ENCODE peak calls at places on chromosomes 5 and 9, in six cellular contexts. G is K562, P is body of pancreas, B is mammary epithelial cell, J is left ventricle myocardium inferior, Z is GM23248. L is an unnamed sample.
A peak's percentile ranks its signal among the peaks of the same experiment; 100 is the strongest.

GRCh38 chr9:37187713-37188439 is 67.5 kb downstream of the ZCCHC7 start:
- DNase-seq in G (no peak), P (no peak), B (no peak), J (no peak), Z (peak; percentile 48), L (no peak)

GRCh38 chr9:10059044-10059443 is 553.8 kb downstream of the PTPRD start:
- DNase-seq in G (no peak), P (peak; percentile 19), B (peak; percentile 88), J (no peak), Z (peak; percentile 32), L (no peak)

GRCh38 chr5:120382813-120383212 is 81.3 kb upstream of the PRR16 start:
- DNase-seq in G (no peak), P (no peak), B (no peak), J (no peak), Z (peak; percentile 4), L (no peak)

GRCh38 chr5:79971156-79971555 is 19.9 kb downstream of the MTX3 start:
- DNase-seq in G (no peak), P (no peak), B (peak; percentile 42), J (no peak), Z (peak; percentile 61), L (no peak)

GRCh38 chr9:132182609-132183073 is 20.8 kb downstream of the NTNG2 start:
- DNase-seq in G (no peak), P (no peak), B (no peak), J (no peak), Z (peak; percentile 17), L (no peak)

GRCh38 chr9:75378036-75378435 is 289.7 kb downstream of the OSTF1 start:
- DNase-seq in G (no peak), P (peak; percentile 27), B (no peak), J (peak; percentile 64), Z (peak; percentile 46), L (no peak)

GRCh38 chr5:89065919-89066318 is 182.9 kb upstream of the MEF2C start:
- DNase-seq in G (no peak), P (no peak), B (no peak), J (no peak), Z (no peak), L (no peak)

GRCh38 chr5:146448783-146449519 is 1.8 kb downstream of the TCERG1 start:
- DNase-seq in G (no peak), P (no peak), B (no peak), J (no peak), Z (peak; percentile 41), L (no peak)

GRCh38 chr5:82952326-82952725 is 124.9 kb downstream of the TMEM167A start:
- DNase-seq in G (no peak), P (no peak), B (peak; percentile 91), J (no peak), Z (peak; percentile 20), L (no peak)

GRCh38 chr9:114048533-114049452 is 29.3 kb downstream of the AMBP start:
- DNase-seq in G (no peak), P (no peak), B (no peak), J (no peak), Z (no peak), L (no peak)

GRCh38 chr5:3597002-3597726 is 1.5 kb downstream of the IRX1 start:
- DNase-seq in G (no peak), P (no peak), B (no peak), J (no peak), Z (peak; percentile 70), L (no peak)

GRCh38 chr5:57551974-57552537 is 69.4 kb upstream of the ACTBL2 start:
- DNase-seq in G (no peak), P (no peak), B (peak; percentile 78), J (no peak), Z (no peak), L (no peak)

GRCh38 chr5:159133041-159133741 is 33.5 kb upstream of the EBF1 start:
- DNase-seq in G (peak; percentile 22), P (no peak), B (peak; percentile 38), J (no peak), Z (peak; percentile 90), L (no peak)

GRCh38 chr9:20844916-20845315 is 160.9 kb downstream of the FOCAD start:
- DNase-seq in G (no peak), P (no peak), B (no peak), J (no peak), Z (peak; percentile 48), L (no peak)

GRCh38 chr5:128196791-128197190 is 113.2 kb downstream of the SLC12A2 start:
- DNase-seq in G (no peak), P (no peak), B (no peak), J (no peak), Z (no peak), L (no peak)

GRCh38 chr9:89139450-89139849 is 39.2 kb downstream of the SHC3 start:
- DNase-seq in G (no peak), P (no peak), B (no peak), J (no peak), Z (no peak), L (no peak)

GRCh38 chr9:123555612-123556011 is 199.6 kb downstream of the CRB2 start:
- DNase-seq in G (no peak), P (no peak), B (no peak), J (peak; percentile 30), Z (no peak), L (no peak)

GRCh38 chr9:98795295-98795955 is 930 bp downstream of the ANKS6 start:
- DNase-seq in G (no peak), P (no peak), B (no peak), J (no peak), Z (no peak), L (no peak)

GRCh38 chr9:110880123-110880522 is 158.1 kb downstream of the LPAR1 start:
- DNase-seq in G (no peak), P (no peak), B (no peak), J (no peak), Z (peak; percentile 28), L (no peak)

GRCh38 chr5:147055850-147056523 is 177.4 kb upstream of the PPP2R2B start:
- DNase-seq in G (no peak), P (no peak), B (no peak), J (no peak), Z (no peak), L (no peak)

GRCh38 chr9:129685220-129685932 is 19.9 kb downstream of the PRRX2 start:
- DNase-seq in G (no peak), P (no peak), B (peak; percentile 76), J (no peak), Z (peak; percentile 91), L (no peak)

GRCh38 chr9:135802876-135803419 is 101.0 kb downstream of the KCNT1 start:
- DNase-seq in G (no peak), P (no peak), B (peak; percentile 2), J (no peak), Z (no peak), L (no peak)

GRCh38 chr9:19946446-19947109 is 157.7 kb upstream of the SLC24A2 start:
- DNase-seq in G (no peak), P (no peak), B (peak; percentile 32), J (no peak), Z (peak; percentile 55), L (no peak)

GRCh38 chr5:32973646-32974045 is 262.5 kb downstream of the NPR3 start:
- DNase-seq in G (no peak), P (no peak), B (no peak), J (no peak), Z (no peak), L (no peak)

GRCh38 chr9:6955251-6955921 is 197.6 kb downstream of the KDM4C start:
- DNase-seq in G (no peak), P (no peak), B (no peak), J (no peak), Z (peak; percentile 60), L (no peak)

GRCh38 chr5:1651971-1652872 is 128.5 kb upstream of the LPCAT1 start:
- DNase-seq in G (no peak), P (no peak), B (no peak), J (no peak), Z (no peak), L (no peak)

GRCh38 chr9:110298028-110298605 is 39.5 kb downstream of the TXNDC8 start:
- DNase-seq in G (no peak), P (no peak), B (no peak), J (no peak), Z (no peak), L (no peak)

GRCh38 chr9:36416870-36417269 is 16.8 kb upstream of the RNF38 start:
- DNase-seq in G (no peak), P (peak; percentile 19), B (no peak), J (no peak), Z (no peak), L (no peak)

GRCh38 chr9:19102181-19102630 is 498 bp downstream of the HAUS6 start:
- DNase-seq in G (peak; percentile 34), P (peak; percentile 31), B (peak; percentile 34), J (no peak), Z (peak; percentile 62), L (peak; percentile 17)

GRCh38 chr5:150057996-150058395 is 28.4 kb downstream of the CSF1R start:
- DNase-seq in G (no peak), P (no peak), B (no peak), J (no peak), Z (peak; percentile 34), L (no peak)

GRCh38 chr9:18071651-18072060 is 402.3 kb upstream of the ADAMTSL1 start:
- DNase-seq in G (no peak), P (no peak), B (no peak), J (no peak), Z (peak; percentile 38), L (no peak)

GRCh38 chr5:37002176-37002751 is 125.7 kb downstream of the NIPBL start:
- DNase-seq in G (no peak), P (no peak), B (no peak), J (no peak), Z (no peak), L (no peak)

GRCh38 chr5:6496207-6496584 is 47.5 kb downstream of the UBE2QL1 start:
- DNase-seq in G (no peak), P (no peak), B (no peak), J (no peak), Z (no peak), L (no peak)
- H3K27me3 ChIP-seq in G (peaks cover 29% of the 10 kb centered on the region), P (no peaks in the 10 kb centered on the region), B (no peaks in the 10 kb centered on the region), J (no peaks in the 10 kb centered on the region), Z (no peaks in the 10 kb centered on the region), L (no peaks in the 10 kb centered on the region)

GRCh38 chr9:2963307-2963706 is 119.4 kb upstream of the PUM3 start:
- DNase-seq in G (no peak), P (no peak), B (no peak), J (no peak), Z (no peak), L (no peak)
- H3K4me3 ChIP-seq in G (no peak overlapping the region), P (no peak overlapping the region), B (no peak overlapping the region), J (no peak overlapping the region), Z (no peak overlapping the region), L (no peak overlapping the region)

DNA sequence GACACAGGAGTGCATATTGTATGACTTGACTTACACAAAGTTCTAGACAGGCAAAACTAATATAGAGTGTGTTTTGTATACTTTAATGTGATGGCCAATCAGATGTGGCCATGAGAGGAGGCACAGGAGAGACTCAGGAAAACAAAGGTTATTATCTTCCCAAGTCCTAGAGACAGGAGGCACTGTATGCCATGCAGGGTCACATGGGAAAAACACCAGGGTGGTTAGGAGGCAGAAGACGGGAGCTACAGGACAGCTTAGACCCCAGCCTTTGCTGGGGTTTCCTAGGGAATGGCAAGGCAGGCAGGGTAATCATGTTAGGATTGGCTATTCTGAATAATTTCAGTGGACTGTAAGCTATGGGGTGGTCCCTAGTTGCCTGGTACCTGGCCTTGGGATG is 16.2 kb downstream of the TRPM3 start:
- DNase-seq in G (no peak), P (no peak), B (no peak), J (no peak), Z (no peak), L (no peak)
- H3K9me3 ChIP-seq in G (no peaks in the 10 kb centered on the region), P (no peaks in the 10 kb centered on the region), B (no peaks in the 10 kb centered on the region), J (no peaks in the 10 kb centered on the region), Z (no peaks in the 10 kb centered on the region), L (no peaks in the 10 kb centered on the region)

GRCh38 chr5:78562719-78563330 is 85.7 kb downstream of the LHFPL2 start:
- DNase-seq in G (no peak), P (peak; percentile 66), B (no peak), J (no peak), Z (no peak), L (no peak)
- H3K27me3 ChIP-seq in G (no peaks in the 10 kb centered on the region), P (no peaks in the 10 kb centered on the region), B (no peaks in the 10 kb centered on the region), J (no peaks in the 10 kb centered on the region), Z (no peaks in the 10 kb centered on the region), L (no peaks in the 10 kb centered on the region)

L was measured in transverse colon.